ENCODE peak calls at places on chromosomes 16 and 17, in ten cellular contexts. X is AG04450; H is cardiac muscle cell; J is A549; E is testis; T is ascending aorta; A is substantia nigra; F is mesendoderm; Z is neuronal stem cell; I is CD8-positive, alpha-beta memory T cell. O is an unnamed sample.

GRCh38 chr17:3043737-3044365 is 19.6 kb downstream of the OR1D5 start:
- DNase-seq in J (no peak), T (no peak), X (no peak), Z (no peak), I (no peak), A (no peak), E (peak), H (no peak), F (peak), O (no peak)

GRCh38 chr17:76700290-76700626 is 10.5 kb downstream of the MXRA7 start:
- DNase-seq in F (no peak), A (no peak), E (no peak), Z (no peak), T (no peak), I (no peak), H (no peak), X (no peak), J (no peak), O (no peak)

GRCh38 chr17:40317345-40317873 is 8.4 kb downstream of the RARA start:
- DNase-seq in I (no peak), H (peak), J (peak), T (no peak), Z (no peak), X (no peak), E (no peak), F (peak), A (no peak), O (no peak)

GRCh38 chr17:32783602-32784001 is 93.3 kb downstream of the MYO1D start:
- DNase-seq in H (peak), J (peak), F (peak), T (no peak), E (no peak), Z (peak), I (peak), A (no peak), X (peak), O (no peak)

GRCh38 chr16:66473654-66474519 is 46.8 kb downstream of the BEAN1 start:
- DNase-seq in H (no peak), T (no peak), Z (no peak), E (no peak), J (no peak), A (no peak), I (no peak), F (no peak), X (no peak), O (no peak)

GRCh38 chr16:54817432-54817831 is 113.2 kb upstream of the IRX5 start:
- DNase-seq in E (no peak), Z (no peak), X (no peak), A (no peak), J (peak), F (peak), H (peak), T (no peak), I (no peak), O (no peak)

GRCh38 chr17:80220709-80221215 is 535 bp downstream of the SLC26A11 start:
- DNase-seq in F (peak), E (peak), Z (no peak), T (no peak), H (peak), I (peak), X (no peak), J (peak), A (no peak), O (no peak)

GRCh38 chr16:4612977-4613635 is 1.6 kb downstream of the UBALD1 start:
- DNase-seq in F (peak), Z (no peak), T (no peak), H (peak), I (no peak), J (no peak), X (no peak), E (no peak), A (no peak), O (no peak)

GRCh38 chr17:48541036-48541573 is 3.8 kb downstream of the HOXB2 start:
- DNase-seq in Z (no peak), F (no peak), X (no peak), A (no peak), E (peak), J (no peak), T (no peak), I (peak), H (peak), O (no peak)

GRCh38 chr17:48002208-48002919 is 31.5 kb downstream of the CDK5RAP3 start:
- DNase-seq in T (no peak), Z (no peak), H (peak), J (peak), A (no peak), I (no peak), X (peak), E (no peak), F (peak), O (no peak)

GRCh38 chr17:45816966-45817365 is 27.7 kb upstream of the SPPL2C start:
- DNase-seq in I (no peak), Z (no peak), X (no peak), F (no peak), A (no peak), E (no peak), J (no peak), H (no peak), T (no peak), O (no peak)

DNA sequence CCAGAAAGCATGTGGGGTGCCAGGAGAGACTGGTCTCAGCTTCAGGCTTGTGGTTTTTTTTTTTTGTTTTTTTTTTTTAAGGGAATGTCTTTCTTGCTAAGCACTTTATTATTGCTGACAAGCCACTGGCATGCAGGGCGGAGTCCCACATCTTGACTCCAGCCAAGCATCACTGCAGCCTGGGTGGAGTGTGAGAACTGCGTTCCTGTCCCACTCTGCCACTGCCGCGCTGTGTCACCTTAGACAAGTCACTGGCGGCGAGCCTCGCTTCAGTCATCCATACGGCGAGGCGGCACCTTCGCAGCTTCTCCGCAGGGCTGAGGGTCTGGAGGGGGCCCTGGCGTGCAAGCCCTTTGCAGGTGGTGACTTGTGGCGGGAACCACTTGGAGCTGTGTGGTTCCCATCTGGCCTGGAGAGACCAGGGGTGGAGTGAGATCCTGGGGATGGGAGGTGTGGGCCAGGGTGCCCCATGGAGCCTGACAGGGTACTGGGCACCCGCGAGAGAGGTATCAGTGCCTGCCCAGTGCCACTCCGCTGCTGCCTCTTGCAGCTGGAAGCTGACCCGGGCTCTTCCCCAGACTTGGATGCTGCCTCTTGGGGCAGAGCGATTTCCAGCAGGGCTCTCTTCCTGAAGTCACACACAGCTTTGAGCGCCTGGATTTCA is 99.1 kb upstream of the CIBAR2 start:
- DNase-seq in E (no peak), F (no peak), I (no peak), H (peak), J (no peak), Z (no peak), A (no peak), T (no peak), X (no peak), O (no peak)
- H3K27ac ChIP-seq in E (peak), F (no peak), I (no peak), H (no peak), J (no peak), Z (no peak), A (no peak), T (no peak), X (peak), O (peak)

DNA sequence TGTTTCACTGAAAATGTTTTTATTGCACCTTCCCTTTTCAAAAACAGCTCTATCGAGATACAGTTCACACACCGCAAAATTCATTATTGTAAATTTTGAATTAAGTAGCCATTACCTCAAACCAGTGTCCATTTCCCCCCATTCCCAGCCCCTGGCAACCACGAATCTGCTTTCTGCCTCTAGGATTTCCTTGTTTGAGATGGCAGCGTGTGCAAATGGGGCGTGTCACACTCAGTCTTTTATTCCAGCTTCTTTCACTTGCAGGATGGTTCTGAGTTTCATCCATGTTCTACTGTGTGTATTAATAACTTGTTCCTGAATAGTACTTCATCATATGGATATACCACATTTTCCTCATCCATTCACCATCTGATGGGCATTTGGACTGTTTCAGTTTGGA is 14.8 kb downstream of the ACSF3 start:
- DNase-seq in E (no peak), I (no peak), T (no peak), F (no peak), X (no peak), J (no peak), Z (no peak), A (no peak), H (no peak), O (no peak)
- H3K27ac ChIP-seq in E (no peak), I (no peak), T (no peak), F (no peak), X (no peak), J (no peak), Z (no peak), A (no peak), H (no peak), O (no peak)

GRCh38 chr16:2214721-2214970 is at the start of gene PGP:
- DNase-seq in E (no peak), J (no peak), A (no peak), F (no peak), H (no peak), I (no peak), T (no peak), X (no peak), Z (no peak), O (no peak)

GRCh38 chr16:2210386-2211365 is at the start of gene BRICD5:
- DNase-seq in X (no peak), Z (no peak), H (no peak), F (peak), E (peak), A (no peak), J (no peak), I (no peak), T (no peak), O (no peak)

GRCh38 chr16:2213817-2214720 is 571 bp downstream of the PGP start:
- DNase-seq in F (peak), A (no peak), T (no peak), X (no peak), I (no peak), J (no peak), H (peak), Z (no peak), E (no peak), O (no peak)

GRCh38 chr16:2211923-2212347 is 1.3 kb upstream of the BRICD5 start:
- DNase-seq in X (no peak), E (peak), T (no peak), A (no peak), F (no peak), I (no peak), J (no peak), Z (no peak), H (no peak), O (no peak)

DNA sequence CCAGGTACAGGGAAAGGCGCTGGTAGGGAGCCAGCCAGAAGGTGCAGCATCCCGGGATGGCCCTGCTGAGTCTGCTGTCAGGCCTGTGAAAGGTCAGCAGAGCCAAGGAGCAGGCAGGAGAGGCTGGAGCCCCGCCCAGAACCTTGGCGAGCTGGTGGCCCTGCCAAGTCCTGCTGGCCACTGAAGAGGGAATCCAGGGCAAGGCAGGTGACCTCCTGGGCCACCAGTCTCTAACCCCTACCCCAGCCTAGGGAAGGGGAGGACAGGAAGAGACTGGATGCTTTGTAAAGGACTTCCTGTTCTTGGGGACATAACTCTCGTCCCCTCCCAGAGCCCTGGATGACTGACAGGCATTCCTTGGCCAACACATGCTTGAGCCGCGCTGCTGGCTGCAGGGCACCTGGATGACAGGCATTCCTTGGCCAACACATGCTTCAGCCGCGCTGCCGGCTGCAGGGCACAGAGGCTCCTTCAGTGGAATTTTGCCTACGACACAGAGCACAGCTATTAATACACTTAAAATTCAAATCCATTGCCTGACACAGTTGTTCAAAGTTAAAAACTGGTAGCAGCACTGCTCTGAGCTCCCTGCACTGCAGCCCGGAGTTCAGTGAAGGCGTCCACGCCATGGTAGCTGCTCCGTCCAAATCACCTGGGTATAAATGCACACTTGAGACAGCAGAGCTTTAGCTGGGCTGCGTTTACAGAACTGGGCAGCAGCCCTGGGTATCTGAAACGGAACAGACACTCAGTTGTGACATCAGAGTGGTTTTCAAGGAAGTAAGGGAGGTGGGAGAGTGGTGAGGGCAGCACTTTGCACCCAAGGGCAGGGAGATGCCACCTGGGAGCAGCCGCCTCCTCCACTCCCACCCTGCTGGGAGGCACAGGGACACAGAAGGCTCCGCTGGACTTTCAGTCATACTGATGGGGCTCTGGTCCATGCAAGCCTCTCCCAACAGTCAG is 2.0 kb upstream of the BRICD5 start:
- DNase-seq in J (no peak), T (no peak), Z (no peak), X (no peak), I (no peak), F (peak), H (no peak), E (peak), A (no peak), O (no peak)
- H3K27ac ChIP-seq in J (no peak), T (no peak), Z (no peak), X (no peak), I (peak), F (no peak), H (peak), E (peak), A (peak), O (peak)

DNA sequence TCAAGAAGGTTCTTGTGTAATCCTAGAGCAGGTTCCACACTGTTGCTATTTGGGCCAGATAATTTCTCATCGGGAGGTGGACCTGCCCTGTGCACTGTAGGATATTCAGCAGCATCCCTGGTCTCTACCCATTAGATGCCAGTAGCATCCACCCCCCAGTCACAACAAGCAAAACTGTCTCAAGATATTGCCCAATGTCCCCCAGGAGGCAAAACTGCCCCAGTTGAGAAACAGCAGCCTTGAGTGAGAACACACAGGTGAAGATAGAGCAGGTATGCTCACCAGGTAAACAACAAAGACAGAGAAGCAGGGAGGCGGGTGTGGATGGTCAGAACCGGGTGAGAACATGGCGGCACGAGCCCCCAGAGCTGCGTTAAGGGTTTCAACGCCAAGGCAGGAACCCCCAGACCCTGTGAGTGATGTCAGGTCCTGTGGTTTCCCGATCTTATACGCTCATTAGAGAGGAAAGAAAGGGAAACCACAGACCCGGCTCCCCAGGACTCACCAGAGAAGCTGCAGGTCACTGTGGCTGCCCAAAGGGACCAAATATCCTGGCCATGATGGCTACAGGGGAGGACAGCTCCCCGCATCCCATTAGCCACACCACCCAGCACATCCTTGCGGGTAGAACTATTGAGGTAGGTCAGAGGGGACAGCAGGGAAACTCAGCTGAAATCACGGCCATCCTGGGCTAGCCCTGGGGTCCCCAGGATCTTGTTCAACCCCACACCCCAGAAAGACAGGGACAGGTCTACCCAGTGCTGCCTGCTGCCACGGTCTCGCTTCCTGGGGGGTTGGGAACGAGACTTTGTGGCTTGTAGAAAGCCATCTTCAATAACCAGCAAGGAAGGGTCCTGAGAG is 21.2 kb downstream of the CDC42EP4 start:
- DNase-seq in T (no peak), Z (no peak), I (no peak), X (no peak), J (no peak), A (no peak), H (no peak), F (no peak), E (no peak), O (no peak)
- H3K27ac ChIP-seq in T (peak), Z (no peak), I (no peak), X (peak), J (peak), A (peak), H (peak), F (no peak), E (peak), O (peak)

DNA sequence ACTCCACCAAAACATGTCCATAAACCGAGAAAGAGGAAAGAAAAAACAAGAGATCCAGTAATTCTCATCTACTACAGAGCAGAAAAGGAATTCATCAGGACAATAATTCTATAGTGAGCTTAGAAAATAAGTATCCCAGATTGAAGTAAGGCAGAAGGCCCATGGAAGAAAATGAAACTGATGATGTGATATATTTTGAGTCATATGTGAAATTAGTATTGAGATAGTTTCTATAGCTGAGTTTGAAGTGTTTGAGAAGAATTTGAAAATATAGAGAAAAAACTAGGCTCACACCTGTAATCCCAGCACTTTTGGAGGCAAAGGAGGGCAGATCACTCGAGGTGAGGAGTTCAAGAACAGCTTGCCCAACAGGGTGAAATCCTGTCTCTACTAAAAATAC is 19.7 kb downstream of the LUC7L3 start:
- DNase-seq in A (no peak), T (no peak), J (no peak), E (no peak), I (no peak), H (no peak), X (no peak), Z (no peak), F (no peak), O (no peak)
- H3K27ac ChIP-seq in A (peak), T (no peak), J (no peak), E (no peak), I (no peak), H (no peak), X (no peak), Z (no peak), F (no peak), O (no peak)

GRCh38 chr17:58382885-58383248 is 30.9 kb upstream of the SUPT4H1 start:
- DNase-seq in T (no peak), Z (no peak), H (no peak), J (no peak), A (no peak), F (no peak), E (no peak), I (no peak), X (no peak), O (no peak)
- H3K27ac ChIP-seq in T (no peak), Z (no peak), H (no peak), J (peak), A (no peak), F (no peak), E (no peak), I (no peak), X (no peak), O (no peak)

GRCh38 chr16:11128211-11129123 is 127.5 kb downstream of the SOCS1 start:
- DNase-seq in I (no peak), A (no peak), Z (no peak), F (no peak), E (peak), T (no peak), H (peak), J (no peak), X (no peak), O (no peak)

GRCh38 chr16:11130978-11131665 is 124.9 kb downstream of the SOCS1 start:
- DNase-seq in F (no peak), X (no peak), J (no peak), I (no peak), A (no peak), Z (no peak), T (no peak), H (no peak), E (no peak), O (no peak)

GRCh38 chr16:11127610-11128195 is 128.3 kb downstream of the SOCS1 start:
- DNase-seq in A (no peak), X (no peak), F (no peak), H (no peak), I (no peak), T (no peak), J (no peak), Z (no peak), E (no peak), O (no peak)

GRCh38 chr16:11131706-11132105 is 124.3 kb downstream of the SOCS1 start:
- DNase-seq in T (no peak), Z (no peak), F (no peak), E (no peak), H (no peak), A (no peak), X (no peak), J (no peak), I (no peak), O (no peak)

GRCh38 chr16:11129378-11129781 is 126.6 kb downstream of the SOCS1 start:
- DNase-seq in H (peak), I (no peak), X (no peak), E (no peak), A (no peak), Z (no peak), F (no peak), T (no peak), J (no peak), O (no peak)
- H3K27ac ChIP-seq in H (no peak), I (peak), X (peak), E (no peak), A (no peak), Z (no peak), F (no peak), T (no peak), J (no peak), O (no peak)

GRCh38 chr17:7019406-7019805 is 3.4 kb upstream of the BCL6B start:
- DNase-seq in T (no peak), A (no peak), Z (no peak), J (no peak), I (no peak), E (no peak), F (no peak), H (no peak), X (no peak), O (no peak)
- H3K27ac ChIP-seq in T (peak), A (peak), Z (no peak), J (peak), I (peak), E (peak), F (no peak), H (no peak), X (no peak), O (no peak)